ENCODE peak calls at places on chromosomes 13 and 19, in seven cellular contexts. One of them, this sample, is unnamed.

GRCh38 chr19:4759388-4760284 is 31.9 kb upstream of the FEM1A start:
- ATAC-seq in right lobe of liver: peak
- ATAC-seq in K562: peak
- ATAC-seq in heart left ventricle: peak
- ATAC-seq in HCT116: peak
- ATAC-seq in A549: peak
- ATAC-seq in HepG2: peak
- ATAC-seq in this sample: peak

GRCh38 chr13:40096357-40096911 is 441.0 kb downstream of the COG6 start:
- ATAC-seq in right lobe of liver: peak
- ATAC-seq in K562: no peak
- ATAC-seq in HepG2: no peak
- ATAC-seq in HCT116: no peak
- ATAC-seq in heart left ventricle: no peak
- ATAC-seq in A549: no peak
- ATAC-seq in this sample: no peak

GRCh38 chr19:40252395-40252794 is 25.9 kb upstream of the CCNP start:
- ATAC-seq in HepG2: no peak
- ATAC-seq in heart left ventricle: no peak
- ATAC-seq in right lobe of liver: no peak
- ATAC-seq in K562: no peak
- ATAC-seq in HCT116: no peak
- ATAC-seq in A549: no peak
- ATAC-seq in this sample: no peak

GRCh38 chr19:11047856-11048255 is 41.4 kb upstream of the LDLR start:
- ATAC-seq in HCT116: no peak
- ATAC-seq in K562: no peak
- ATAC-seq in heart left ventricle: no peak
- ATAC-seq in right lobe of liver: no peak
- ATAC-seq in HepG2: no peak
- ATAC-seq in A549: no peak
- ATAC-seq in this sample: no peak

GRCh38 chr19:3474015-3474414 is 6.3 kb downstream of the SMIM24 start:
- ATAC-seq in K562: no peak
- ATAC-seq in HepG2: no peak
- ATAC-seq in A549: no peak
- ATAC-seq in right lobe of liver: no peak
- ATAC-seq in HCT116: no peak
- ATAC-seq in heart left ventricle: no peak
- ATAC-seq in this sample: no peak

GRCh38 chr19:38945562-38946228 is 15.0 kb downstream of the MRPS12 start:
- ATAC-seq in right lobe of liver: no peak
- ATAC-seq in HCT116: peak
- ATAC-seq in K562: peak
- ATAC-seq in heart left ventricle: no peak
- ATAC-seq in A549: peak
- ATAC-seq in HepG2: peak
- ATAC-seq in this sample: no peak

GRCh38 chr19:15589760-15590451 is 25.1 kb upstream of the CYP4F8 start:
- ATAC-seq in right lobe of liver: no peak
- ATAC-seq in HCT116: no peak
- ATAC-seq in heart left ventricle: no peak
- ATAC-seq in HepG2: no peak
- ATAC-seq in A549: no peak
- ATAC-seq in K562: no peak
- ATAC-seq in this sample: no peak

GRCh38 chr19:17469092-17469370 is 1.3 kb upstream of the SLC27A1 start:
- ATAC-seq in HCT116: no peak
- ATAC-seq in HepG2: no peak
- ATAC-seq in K562: peak
- ATAC-seq in A549: no peak
- ATAC-seq in heart left ventricle: no peak
- ATAC-seq in right lobe of liver: no peak
- ATAC-seq in this sample: no peak

GRCh38 chr13:90622547-90622946 is 724.9 kb upstream of the MIR17HG start:
- ATAC-seq in HCT116: no peak
- ATAC-seq in A549: no peak
- ATAC-seq in K562: no peak
- ATAC-seq in heart left ventricle: no peak
- ATAC-seq in HepG2: no peak
- ATAC-seq in right lobe of liver: no peak
- ATAC-seq in this sample: no peak

GRCh38 chr19:46515879-46516350 is 20.2 kb upstream of the PNMA8B start:
- ATAC-seq in HepG2: peak
- ATAC-seq in HCT116: peak
- ATAC-seq in heart left ventricle: no peak
- ATAC-seq in K562: peak
- ATAC-seq in A549: peak
- ATAC-seq in right lobe of liver: peak
- ATAC-seq in this sample: no peak

GRCh38 chr19:49871349-49871985 is 4.1 kb upstream of the PNKP start:
- ATAC-seq in A549: no peak
- ATAC-seq in K562: no peak
- ATAC-seq in heart left ventricle: no peak
- ATAC-seq in HCT116: no peak
- ATAC-seq in right lobe of liver: no peak
- ATAC-seq in HepG2: no peak
- ATAC-seq in this sample: no peak

GRCh38 chr13:100508391-100508790 is 80.2 kb downstream of the GGACT start:
- ATAC-seq in HepG2: no peak
- ATAC-seq in A549: no peak
- ATAC-seq in K562: no peak
- ATAC-seq in right lobe of liver: no peak
- ATAC-seq in HCT116: no peak
- ATAC-seq in heart left ventricle: no peak
- ATAC-seq in this sample: no peak

GRCh38 chr19:16628183-16628983 is at the start of gene MED26:
- ATAC-seq in heart left ventricle: peak
- ATAC-seq in HCT116: peak
- ATAC-seq in HepG2: peak
- ATAC-seq in A549: peak
- ATAC-seq in right lobe of liver: peak
- ATAC-seq in K562: peak
- ATAC-seq in this sample: peak

GRCh38 chr19:3375221-3376088 is 9.1 kb downstream of the NFIC start:
- ATAC-seq in A549: peak
- ATAC-seq in right lobe of liver: peak
- ATAC-seq in heart left ventricle: peak
- ATAC-seq in HCT116: no peak
- ATAC-seq in HepG2: no peak
- ATAC-seq in K562: peak
- ATAC-seq in this sample: peak

GRCh38 chr13:33040116-33040515 is 23.9 kb downstream of the KL start:
- ATAC-seq in heart left ventricle: no peak
- ATAC-seq in right lobe of liver: no peak
- ATAC-seq in A549: no peak
- ATAC-seq in HCT116: no peak
- ATAC-seq in HepG2: no peak
- ATAC-seq in K562: no peak
- ATAC-seq in this sample: no peak

GRCh38 chr13:19810996-19811881 is 28.5 kb upstream of the PSPC1 start:
- ATAC-seq in HCT116: no peak
- ATAC-seq in A549: no peak
- ATAC-seq in heart left ventricle: no peak
- ATAC-seq in HepG2: peak
- ATAC-seq in right lobe of liver: no peak
- ATAC-seq in K562: peak
- ATAC-seq in this sample: no peak

GRCh38 chr19:27672309-27673047 is 1540.5 kb downstream of the UQCRFS1 start:
- ATAC-seq in right lobe of liver: no peak
- ATAC-seq in K562: no peak
- ATAC-seq in HCT116: no peak
- ATAC-seq in HepG2: no peak
- ATAC-seq in A549: no peak
- ATAC-seq in heart left ventricle: peak
- ATAC-seq in this sample: no peak

GRCh38 chr13:92315265-92315664 is 911.3 kb upstream of the GPC6 start:
- ATAC-seq in K562: no peak
- ATAC-seq in right lobe of liver: no peak
- ATAC-seq in HCT116: no peak
- ATAC-seq in heart left ventricle: no peak
- ATAC-seq in A549: no peak
- ATAC-seq in HepG2: no peak
- ATAC-seq in this sample: no peak

GRCh38 chr13:39415003-39415402 is 188.0 kb downstream of the LHFPL6 start:
- ATAC-seq in A549: no peak
- ATAC-seq in K562: no peak
- ATAC-seq in right lobe of liver: no peak
- ATAC-seq in HepG2: no peak
- ATAC-seq in HCT116: no peak
- ATAC-seq in heart left ventricle: peak
- ATAC-seq in this sample: peak

GRCh38 chr19:24062222-24062621 is 24.8 kb upstream of the ZNF254 start:
- ATAC-seq in HCT116: no peak
- ATAC-seq in right lobe of liver: no peak
- ATAC-seq in HepG2: no peak
- ATAC-seq in K562: no peak
- ATAC-seq in heart left ventricle: no peak
- ATAC-seq in A549: no peak
- ATAC-seq in this sample: no peak

GRCh38 chr19:38425810-38426466 is at the start of gene RASGRP4:
- ATAC-seq in HepG2: no peak
- ATAC-seq in heart left ventricle: peak
- ATAC-seq in HCT116: no peak
- ATAC-seq in right lobe of liver: peak
- ATAC-seq in A549: peak
- ATAC-seq in K562: peak
- ATAC-seq in this sample: no peak

GRCh38 chr13:86681223-86681622 is 882.0 kb upstream of the SLITRK6 start:
- ATAC-seq in HepG2: no peak
- ATAC-seq in A549: no peak
- ATAC-seq in heart left ventricle: no peak
- ATAC-seq in right lobe of liver: no peak
- ATAC-seq in HCT116: no peak
- ATAC-seq in K562: no peak
- ATAC-seq in this sample: no peak

GRCh38 chr19:33521480-33522370 is at the start of gene PEPD:
- ATAC-seq in HCT116: peak
- ATAC-seq in A549: peak
- ATAC-seq in K562: peak
- ATAC-seq in right lobe of liver: peak
- ATAC-seq in heart left ventricle: peak
- ATAC-seq in HepG2: peak
- ATAC-seq in this sample: peak
- TF ChIP-seq POLR2A in HCT116: no peak
- TF ChIP-seq POLR2A in A549: peak
- TF ChIP-seq POLR2A in K562: peak
- TF ChIP-seq POLR2A in right lobe of liver: peak
- TF ChIP-seq POLR2A in heart left ventricle: peak
- TF ChIP-seq POLR2A in HepG2: peak
- TF ChIP-seq POLR2A in this sample: peak

GRCh38 chr13:98487016-98487415 is 89.9 kb downstream of the STK24 start:
- ATAC-seq in K562: no peak
- ATAC-seq in heart left ventricle: no peak
- ATAC-seq in A549: no peak
- ATAC-seq in HCT116: no peak
- ATAC-seq in HepG2: no peak
- ATAC-seq in right lobe of liver: no peak
- ATAC-seq in this sample: no peak
- H3K27ac ChIP-seq in K562: no peak
- H3K27ac ChIP-seq in heart left ventricle: no peak
- H3K27ac ChIP-seq in A549: peak
- H3K27ac ChIP-seq in HCT116: no peak
- H3K27ac ChIP-seq in HepG2: no peak
- H3K27ac ChIP-seq in right lobe of liver: no peak
- H3K27ac ChIP-seq in this sample: no peak

GRCh38 chr13:113735750-113736149 is 23.3 kb upstream of the TMEM255B start:
- ATAC-seq in right lobe of liver: peak
- ATAC-seq in heart left ventricle: no peak
- ATAC-seq in K562: no peak
- ATAC-seq in HCT116: no peak
- ATAC-seq in HepG2: peak
- ATAC-seq in A549: no peak
- ATAC-seq in this sample: no peak

GRCh38 chr13:113737803-113738202 is 21.2 kb upstream of the TMEM255B start:
- ATAC-seq in K562: no peak
- ATAC-seq in A549: no peak
- ATAC-seq in HCT116: no peak
- ATAC-seq in right lobe of liver: no peak
- ATAC-seq in HepG2: no peak
- ATAC-seq in heart left ventricle: no peak
- ATAC-seq in this sample: no peak

GRCh38 chr13:113734826-113735125 is 24.2 kb upstream of the TMEM255B start:
- ATAC-seq in heart left ventricle: no peak
- ATAC-seq in K562: no peak
- ATAC-seq in HepG2: no peak
- ATAC-seq in right lobe of liver: no peak
- ATAC-seq in A549: no peak
- ATAC-seq in HCT116: no peak
- ATAC-seq in this sample: no peak

GRCh38 chr13:113735194-113735593 is 23.8 kb upstream of the TMEM255B start:
- ATAC-seq in A549: no peak
- ATAC-seq in K562: no peak
- ATAC-seq in heart left ventricle: no peak
- ATAC-seq in HCT116: no peak
- ATAC-seq in HepG2: no peak
- ATAC-seq in right lobe of liver: no peak
- ATAC-seq in this sample: no peak

DNA sequence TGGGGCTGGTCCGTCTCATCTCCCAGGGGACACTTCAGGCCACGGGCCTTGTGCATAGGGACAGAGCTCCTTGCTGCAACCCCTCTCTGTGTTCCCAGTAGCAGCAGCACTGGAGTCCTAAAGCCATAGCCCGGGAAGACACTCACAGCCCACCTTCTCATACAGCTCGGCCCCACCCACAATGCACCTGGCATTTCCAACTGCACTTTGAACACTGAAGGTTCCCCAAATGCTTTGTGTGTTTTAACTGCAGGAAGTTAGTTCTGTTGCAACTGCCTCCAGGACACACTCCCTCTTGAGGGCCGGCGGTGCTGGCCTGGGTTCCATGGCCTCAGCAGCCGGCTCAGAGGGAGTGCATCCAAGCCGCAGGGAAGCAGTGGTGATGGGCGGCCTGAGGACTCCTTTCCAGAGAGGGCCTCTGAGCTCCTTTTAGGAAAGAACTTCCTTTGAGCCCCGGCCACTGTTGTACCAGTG is 22.7 kb upstream of the TMEM255B start:
- ATAC-seq in heart left ventricle: no peak
- ATAC-seq in A549: no peak
- ATAC-seq in K562: no peak
- ATAC-seq in HepG2: peak
- ATAC-seq in HCT116: no peak
- ATAC-seq in right lobe of liver: no peak
- ATAC-seq in this sample: no peak
- TF ChIP-seq POLR2A in heart left ventricle: no peak
- TF ChIP-seq POLR2A in A549: no peak
- TF ChIP-seq POLR2A in K562: no peak
- TF ChIP-seq POLR2A in HepG2: peak
- TF ChIP-seq POLR2A in HCT116: no peak
- TF ChIP-seq POLR2A in right lobe of liver: no peak
- TF ChIP-seq POLR2A in this sample: no peak

DNA sequence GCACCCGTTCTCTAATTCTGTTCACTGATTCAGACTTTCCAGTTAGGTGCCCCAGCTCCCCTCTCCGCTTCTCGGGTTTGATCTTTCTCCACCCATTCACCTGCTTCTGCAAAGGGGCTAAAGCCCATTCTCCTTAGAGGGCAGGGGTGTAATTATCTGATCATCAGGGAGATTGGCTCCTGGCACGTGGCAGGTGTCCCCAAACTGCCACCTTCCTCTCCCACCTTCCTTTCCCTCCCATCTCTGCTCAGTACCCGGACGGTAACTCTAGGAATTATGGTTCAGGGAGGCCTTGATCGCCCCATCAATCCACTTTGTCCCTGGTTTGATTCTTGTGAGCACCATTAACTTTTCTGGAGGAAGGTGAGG is 212 bp downstream of the FFAR1 start:
- ATAC-seq in heart left ventricle: no peak
- ATAC-seq in HCT116: no peak
- ATAC-seq in HepG2: no peak
- ATAC-seq in A549: no peak
- ATAC-seq in right lobe of liver: no peak
- ATAC-seq in K562: no peak
- ATAC-seq in this sample: no peak
- H3K27ac ChIP-seq in heart left ventricle: no peak
- H3K27ac ChIP-seq in HCT116: no peak
- H3K27ac ChIP-seq in HepG2: no peak
- H3K27ac ChIP-seq in A549: no peak
- H3K27ac ChIP-seq in right lobe of liver: no peak
- H3K27ac ChIP-seq in K562: no peak
- H3K27ac ChIP-seq in this sample: no peak

This sample was measured in gastroesophageal sphincter.